ENCODE peak calls at places on chromosomes 16 and 17, in six cellular contexts. Y is stimulated activated CD4-positive, alpha-beta T cell treated with anti-CD3 and anti-CD28 coated beads, Interleukin-4, amount 100 ng/mL, for 1 hour; G is breast epithelium; P is HFFc6; V is colonic mucosa; N is activated T-cell treated with anti-CD3 and anti-CD28 coated beads for 1 hour. J is an unnamed sample.

GRCh38 chr16:78543066-78543465 is 443.6 kb downstream of the WWOX start:
- DNase-seq in Y (no peak), G (no peak), P (no peak), V (no peak), N (no peak), J (no peak)

GRCh38 chr16:12617401-12617819 is 186.3 kb downstream of the CPPED1 start:
- DNase-seq in Y (peak; percentile 46), G (no peak), P (no peak), V (no peak), N (no peak), J (no peak)

GRCh38 chr16:17304124-17304813 is 166.5 kb downstream of the XYLT1 start:
- DNase-seq in Y (no peak), G (no peak), P (no peak), V (peak; percentile 62), N (no peak), J (no peak)

GRCh38 chr16:67862623-67863583 is 9.9 kb upstream of the EDC4 start:
- DNase-seq in Y (no peak), G (no peak), P (peak; percentile 43), V (no peak), N (no peak), J (no peak)

GRCh38 chr16:75265911-75266701 is 14.7 kb upstream of the BCAR1 start:
- DNase-seq in Y (peak; percentile 15), G (peak; percentile 78), P (no peak), V (peak; percentile 66), N (no peak), J (no peak)

GRCh38 chr17:45264988-45265387 is 3.1 kb upstream of the SPATA32 start:
- DNase-seq in Y (no peak), G (no peak), P (no peak), V (no peak), N (no peak), J (no peak)

GRCh38 chr17:80909635-80910034 is 82.0 kb upstream of the CHMP6 start:
- DNase-seq in Y (no peak), G (no peak), P (no peak), V (no peak), N (no peak), J (no peak)

GRCh38 chr17:81931557-81932332 is 4.2 kb upstream of the MAFG start:
- DNase-seq in Y (no peak), G (no peak), P (no peak), V (no peak), N (no peak), J (no peak)

GRCh38 chr17:79473111-79473835 is 137.6 kb downstream of the RBFOX3 start:
- DNase-seq in Y (no peak), G (no peak), P (no peak), V (no peak), N (no peak), J (peak; percentile 59)

GRCh38 chr17:30832438-30832790 is 648 bp downstream of the ATAD5 start:
- DNase-seq in Y (no peak), G (no peak), P (no peak), V (no peak), N (no peak), J (no peak)

GRCh38 chr16:30711712-30712111 is 12.7 kb downstream of the SRCAP start:
- DNase-seq in Y (no peak), G (no peak), P (no peak), V (no peak), N (no peak), J (no peak)

GRCh38 chr17:74427048-74427762 is 4.7 kb upstream of the GPRC5C start:
- DNase-seq in Y (no peak), G (peak; percentile 70), P (no peak), V (peak; percentile 91), N (no peak), J (peak; percentile 88)

J was measured in Peyer's patch.